ENCODE peak calls at places on chromosomes 5 and 9, in four cellular contexts. Y is WERI-Rb-1, W is posterior cingulate gyrus, I is ELR. X is an unnamed sample.

GRCh38 chr5:89397096-89397495 is 514.1 kb upstream of the MEF2C start:
- DNase-seq in Y (no peak), W (no peak), I (peak; percentile 20), X (peak; percentile 53)

GRCh38 chr9:80061940-80062339 is 490.2 kb downstream of the TLE4 start:
- DNase-seq in Y (peak; percentile 30), W (no peak), I (peak; percentile 58), X (peak; percentile 13)

GRCh38 chr9:76560481-76560891 is 101.5 kb downstream of the GCNT1 start:
- DNase-seq in Y (no peak), W (no peak), I (peak; percentile 66), X (peak; percentile 14)

GRCh38 chr5:112186401-112186990 is 232.6 kb downstream of the EPB41L4A start:
- DNase-seq in Y (peak; percentile 24), W (no peak), I (peak; percentile 61), X (peak; percentile 71)

GRCh38 chr5:154737667-154738320 is 17.4 kb upstream of the LARP1 start:
- DNase-seq in Y (no peak), W (no peak), I (no peak), X (no peak)

GRCh38 chr5:132503244-132503643 is 12.7 kb upstream of the IRF1 start:
- DNase-seq in Y (no peak), W (no peak), I (no peak), X (no peak)

GRCh38 chr5:83076742-83077661 is at the start of the genes TMEM167A and XRCC4:
- DNase-seq in Y (peak; percentile 97), W (peak; percentile 99), I (peak; percentile 100), X (peak; percentile 99)

GRCh38 chr5:528625-529511 is 4.6 kb upstream of the SLC9A3 start:
- DNase-seq in Y (no peak), W (peak; percentile 58), I (no peak), X (no peak)

GRCh38 chr5:7941692-7942091 is 72.7 kb downstream of the MTRR start:
- DNase-seq in Y (peak; percentile 79), W (no peak), I (no peak), X (no peak)

GRCh38 chr9:80320480-80320879 is 748.7 kb downstream of the TLE4 start:
- DNase-seq in Y (no peak), W (no peak), I (no peak), X (no peak)

GRCh38 chr5:120098902-120099301 is 365.2 kb upstream of the PRR16 start:
- DNase-seq in Y (no peak), W (no peak), I (no peak), X (no peak)

GRCh38 chr5:95959964-95960801 is 1.5 kb downstream of the ELL2 start:
- DNase-seq in Y (peak; percentile 12), W (peak; percentile 67), I (peak; percentile 66), X (no peak)

GRCh38 chr5:1414311-1415058 is 30.8 kb downstream of the SLC6A3 start:
- DNase-seq in Y (no peak), W (peak; percentile 52), I (no peak), X (no peak)

GRCh38 chr9:125346351-125346750 is 84.7 kb downstream of the GAPVD1 start:
- DNase-seq in Y (no peak), W (no peak), I (no peak), X (no peak)

GRCh38 chr9:113503131-113503541 is 39.6 kb downstream of the RGS3 start:
- DNase-seq in Y (no peak), W (no peak), I (no peak), X (no peak)

GRCh38 chr9:91425270-91425669 is 1.6 kb upstream of the NFIL3 start:
- DNase-seq in Y (no peak), W (no peak), I (no peak), X (no peak)

GRCh38 chr9:126417007-126417406 is 90.4 kb downstream of the MVB12B start:
- DNase-seq in Y (no peak), W (no peak), I (no peak), X (no peak)

GRCh38 chr5:14603141-14603540 is 21.5 kb downstream of the OTULINL start:
- DNase-seq in Y (no peak), W (no peak), I (no peak), X (no peak)

GRCh38 chr5:140481758-140482157 is 65.7 kb upstream of the EIF4EBP3 start:
- DNase-seq in Y (no peak), W (no peak), I (peak; percentile 21), X (no peak)

GRCh38 chr5:119439140-119439625 is 13.1 kb upstream of the HSD17B4 start:
- DNase-seq in Y (no peak), W (no peak), I (no peak), X (peak; percentile 22)

GRCh38 chr5:30928966-30929365 is 264.5 kb upstream of the CDH6 start:
- DNase-seq in Y (no peak), W (no peak), I (no peak), X (no peak)

GRCh38 chr9:122389799-122390481 is 19.1 kb downstream of the PTGS1 start:
- DNase-seq in Y (no peak), W (no peak), I (no peak), X (peak; percentile 60)

GRCh38 chr9:4985376-4986266 is 549 bp downstream of the JAK2 start:
- DNase-seq in Y (peak; percentile 64), W (peak; percentile 78), I (peak; percentile 69), X (peak; percentile 62)

GRCh38 chr5:170225326-170226137 is 7.3 kb upstream of the C5orf58 start:
- DNase-seq in Y (peak; percentile 42), W (peak; percentile 84), I (peak; percentile 75), X (peak; percentile 74)

GRCh38 chr5:32538031-32538547 is 47.3 kb upstream of the SUB1 start:
- DNase-seq in Y (no peak), W (no peak), I (no peak), X (no peak)